ENCODE peak calls at places on chromosomes 5 and 9, in five cellular contexts. G is endothelial cell, U is iris pigment epithelial cell, B is NCI-H1105, X is WTC11. Z is an unnamed sample.

GRCh38 chr5:65803699-65804426 is 81.9 kb downstream of the NLN start:
- DNase-seq in G (no peak), U (peak; percentile 70), B (no peak), X (no peak), Z (peak; percentile 35)

GRCh38 chr5:67353500-67353931 is 156.9 kb upstream of the CD180 start:
- DNase-seq in G (no peak), U (peak; percentile 20), B (peak; percentile 29), X (no peak), Z (peak; percentile 21)

GRCh38 chr9:113578877-113579269 is 115.3 kb downstream of the RGS3 start:
- DNase-seq in G (no peak), U (peak; percentile 98), B (no peak), X (no peak), Z (peak; percentile 98)

GRCh38 chr5:171840701-171841522 is 55.3 kb downstream of the SMIM23 start:
- DNase-seq in G (no peak), U (no peak), B (no peak), X (no peak), Z (no peak)

GRCh38 chr5:167634432-167634831 is 657.0 kb upstream of the WWC1 start:
- DNase-seq in G (no peak), U (peak; percentile 81), B (no peak), X (no peak), Z (peak; percentile 94)

GRCh38 chr5:34756781-34757624 is 82.0 kb upstream of the TTC23L start:
- DNase-seq in G (no peak), U (peak; percentile 50), B (no peak), X (no peak), Z (peak; percentile 51)

GRCh38 chr9:33130501-33130900 is 36.6 kb downstream of the B4GALT1 start:
- DNase-seq in G (no peak), U (peak; percentile 85), B (no peak), X (no peak), Z (peak; percentile 37)

GRCh38 chr9:33471361-33471760 is 2.4 kb downstream of the NOL6 start:
- DNase-seq in G (no peak), U (no peak), B (no peak), X (no peak), Z (no peak)

GRCh38 chr5:177980776-177981175 is 15.3 kb downstream of the PROP1 start:
- DNase-seq in G (no peak), U (no peak), B (no peak), X (peak; percentile 34), Z (no peak)

GRCh38 chr5:44845777-44846176 is 37.0 kb downstream of the MRPS30 start:
- DNase-seq in G (no peak), U (no peak), B (peak; percentile 93), X (no peak), Z (no peak)

GRCh38 chr9:113953541-113953940 is 77.4 kb downstream of the ZNF618 start:
- DNase-seq in G (no peak), U (peak; percentile 71), B (no peak), X (no peak), Z (peak; percentile 59)

GRCh38 chr9:99998266-99998665 is 91.8 kb downstream of the STX17 start:
- DNase-seq in G (no peak), U (no peak), B (no peak), X (peak; percentile 27), Z (no peak)

GRCh38 chr9:114771901-114772300 is 33.9 kb downstream of the TNFSF15 start:
- DNase-seq in G (no peak), U (peak; percentile 29), B (no peak), X (no peak), Z (no peak)

GRCh38 chr5:84861306-84861705 is 476.6 kb upstream of the EDIL3 start:
- DNase-seq in G (no peak), U (peak; percentile 55), B (no peak), X (no peak), Z (peak; percentile 7)

GRCh38 chr9:69446496-69446895 is 121.5 kb downstream of the ENTREP1 start:
- DNase-seq in G (no peak), U (no peak), B (no peak), X (no peak), Z (no peak)

GRCh38 chr5:140391312-140391711 is 10.3 kb upstream of the ANKHD1 start:
- DNase-seq in G (no peak), U (peak; percentile 45), B (no peak), X (no peak), Z (no peak)

GRCh38 chr9:127520941-127521918 is 69.9 kb downstream of the LRSAM1 start:
- DNase-seq in G (peak; percentile 65), U (peak; percentile 76), B (no peak), X (peak; percentile 46), Z (peak; percentile 90)

GRCh38 chr9:124260769-124261603 is 3.2 kb downstream of the NEK6 start:
- DNase-seq in G (no peak), U (peak; percentile 76), B (no peak), X (no peak), Z (peak; percentile 73)

GRCh38 chr5:174317261-174317894 is 271.9 kb downstream of the NSG2 start:
- DNase-seq in G (peak; percentile 68), U (peak; percentile 58), B (peak; percentile 19), X (peak; percentile 76), Z (peak; percentile 39)

GRCh38 chr9:99030082-99030481 is 74.8 kb upstream of the TGFBR1 start:
- DNase-seq in G (no peak), U (peak; percentile 98), B (no peak), X (no peak), Z (peak; percentile 92)

GRCh38 chr5:68368280-68368679 is 152.7 kb downstream of the PIK3R1 start:
- DNase-seq in G (no peak), U (peak; percentile 22), B (no peak), X (no peak), Z (no peak)

GRCh38 chr5:60698316-60698715 is 1.6 kb downstream of the DEPDC1B start:
- DNase-seq in G (no peak), U (no peak), B (no peak), X (no peak), Z (no peak)

GRCh38 chr9:133673260-133673658 is 37.1 kb downstream of the DBH start:
- DNase-seq in G (no peak), U (no peak), B (no peak), X (no peak), Z (no peak)

GRCh38 chr5:132485641-132486317 is 4.8 kb downstream of the IRF1 start:
- DNase-seq in G (no peak), U (no peak), B (no peak), X (no peak), Z (no peak)

GRCh38 chr5:60916646-60917045 is 28.2 kb downstream of the ERCC8 start:
- DNase-seq in G (no peak), U (peak; percentile 48), B (no peak), X (no peak), Z (no peak)

GRCh38 chr9:72554221-72554641 is 32.8 kb downstream of the TMC1 start:
- DNase-seq in G (no peak), U (peak; percentile 84), B (no peak), X (no peak), Z (peak; percentile 76)

GRCh38 chr9:127898433-127899199 is 787 bp downstream of the ST6GALNAC6 start:
- DNase-seq in G (no peak), U (peak; percentile 85), B (no peak), X (no peak), Z (peak; percentile 71)

GRCh38 chr9:127720031-127720864 is 4.4 kb downstream of the TTC16 start:
- DNase-seq in G (no peak), U (no peak), B (no peak), X (no peak), Z (no peak)

Z was measured in astrocyte of the spinal cord.